ENCODE peak calls at places on chromosomes 2 and 18, in six cellular contexts. R is pancreas, G is right lobe of liver, U is astrocyte, M is OCI-LY7, W is tibial artery. O is an unnamed sample.

GRCh38 chr2:127874378-127875271 is 11.1 kb downstream of the AMMECR1L start:
- DNase-seq in U (no peak), G (no peak), W (no peak), M (no peak), R (no peak), O (no peak)

GRCh38 chr18:32770651-32771168 is 2.1 kb downstream of the KLHL14 start:
- DNase-seq in U (no peak), M (no peak), R (peak; percentile 15), G (no peak), W (no peak), O (no peak)

GRCh38 chr2:8605350-8606065 is 76.3 kb upstream of the ID2 start:
- DNase-seq in R (no peak), U (peak; percentile 67), M (no peak), W (no peak), G (no peak), O (peak; percentile 37)

GRCh38 chr2:86518498-86518897 is 44.7 kb downstream of the CHMP3 start:
- DNase-seq in M (peak; percentile 4), U (no peak), R (no peak), W (no peak), G (no peak), O (no peak)

GRCh38 chr18:74457043-74457742 is at the start of gene DIPK1C:
- DNase-seq in M (no peak), R (no peak), G (no peak), W (no peak), U (no peak), O (no peak)

GRCh38 chr2:68250652-68251186 is 1.6 kb downstream of the PPP3R1 start:
- DNase-seq in U (no peak), W (no peak), R (no peak), G (no peak), M (no peak), O (peak; percentile 32)

GRCh38 chr2:213021971-213022899 is 129.2 kb downstream of the IKZF2 start:
- DNase-seq in G (no peak), M (no peak), W (no peak), U (peak; percentile 88), R (no peak), O (peak; percentile 53)

GRCh38 chr2:215794829-215795546 is 218.4 kb downstream of the MREG start:
- DNase-seq in M (peak; percentile 20), W (no peak), R (no peak), U (no peak), G (no peak), O (no peak)

GRCh38 chr2:195658541-195658890 is 1.5 kb downstream of the SLC39A10 start:
- DNase-seq in G (no peak), W (no peak), R (no peak), U (peak; percentile 86), M (no peak), O (peak; percentile 87)

GRCh38 chr2:240626531-240627300 is 1.4 kb downstream of the GPR35 start:
- DNase-seq in G (peak; percentile 45), U (no peak), R (no peak), M (no peak), W (peak; percentile 67), O (no peak)

GRCh38 chr2:201797175-201797840 is 9.0 kb upstream of the CDK15 start:
- DNase-seq in R (no peak), G (no peak), W (no peak), U (peak; percentile 93), M (no peak), O (peak; percentile 41)

GRCh38 chr2:182779323-182779722 is 63.3 kb downstream of the DNAJC10 start:
- DNase-seq in W (no peak), M (no peak), G (no peak), R (no peak), U (no peak), O (no peak)

GRCh38 chr2:127985735-127986134 is 42.1 kb downstream of the SAP130 start:
- DNase-seq in U (no peak), W (no peak), M (no peak), R (no peak), G (no peak), O (no peak)

GRCh38 chr2:6986894-6987487 is 69.8 kb downstream of the RNF144A start:
- DNase-seq in M (no peak), R (no peak), G (no peak), U (peak; percentile 33), W (no peak), O (no peak)

GRCh38 chr2:168136392-168136977 is 110.9 kb downstream of the STK39 start:
- DNase-seq in U (peak; percentile 36), M (peak; percentile 53), G (no peak), W (no peak), R (no peak), O (peak; percentile 73)

GRCh38 chr2:127733816-127734537 is 32.7 kb downstream of the SFT2D3 start:
- DNase-seq in G (no peak), U (peak; percentile 53), R (no peak), M (no peak), W (no peak), O (peak; percentile 8)

GRCh38 chr2:236871500-236872001 is 214.1 kb upstream of the COPS8 start:
- DNase-seq in W (peak; percentile 81), M (no peak), U (peak; percentile 89), R (no peak), G (peak; percentile 54), O (peak; percentile 100)

GRCh38 chr2:111679202-111679601 is 204.8 kb downstream of the ANAPC1 start:
- DNase-seq in M (no peak), R (no peak), W (no peak), G (no peak), U (no peak), O (no peak)

GRCh38 chr18:11994346-11994707 is 13.0 kb downstream of the IMPA2 start:
- DNase-seq in W (no peak), R (no peak), G (no peak), M (no peak), U (no peak), O (peak; percentile 66)

GRCh38 chr18:14959550-14959949 is 211.6 kb downstream of the ANKRD30B start:
- DNase-seq in M (no peak), G (no peak), W (no peak), U (no peak), R (no peak), O (no peak)

GRCh38 chr2:46393865-46394264 is 85.5 kb upstream of the TMEM247 start:
- DNase-seq in W (no peak), U (no peak), G (no peak), M (no peak), R (no peak), O (no peak)

GRCh38 chr2:140893685-140894084 is 1237.1 kb downstream of the LRP1B start:
- DNase-seq in M (no peak), W (no peak), U (peak; percentile 63), G (no peak), R (no peak), O (peak; percentile 83)

GRCh38 chr2:28292491-28292890 is 100.2 kb upstream of the FOSL2 start:
- DNase-seq in M (no peak), G (no peak), R (no peak), W (no peak), U (peak; percentile 74), O (no peak)

GRCh38 chr2:46776687-46777327 is 138.8 kb downstream of the MCFD2 start:
- DNase-seq in U (peak; percentile 57), W (no peak), R (peak; percentile 34), M (peak; percentile 55), G (peak; percentile 63), O (peak; percentile 42)

GRCh38 chr2:62934501-62934900 is 116.1 kb upstream of the OTX1 start:
- DNase-seq in U (no peak), G (no peak), R (no peak), M (no peak), W (no peak), O (no peak)

GRCh38 chr2:37232131-37232933 is 874 bp downstream of the NDUFAF7 start:
- DNase-seq in G (no peak), R (peak; percentile 30), M (peak; percentile 19), W (peak; percentile 64), U (peak; percentile 74), O (peak; percentile 35)

GRCh38 chr2:112679484-112679883 is 33.7 kb downstream of the SLC20A1 start:
- DNase-seq in R (no peak), G (peak; percentile 36), U (peak; percentile 18), M (no peak), W (no peak), O (peak; percentile 84)

GRCh38 chr2:113724010-113724409 is 32.4 kb downstream of the SLC35F5 start:
- DNase-seq in G (no peak), M (no peak), W (no peak), U (no peak), R (no peak), O (no peak)

GRCh38 chr2:200618590-200619021 is 32.8 kb downstream of the AOX1 start:
- DNase-seq in R (no peak), G (no peak), W (no peak), U (no peak), M (peak; percentile 45), O (peak; percentile 61)

GRCh38 chr2:72141032-72141645 is 6.5 kb downstream of the CYP26B1 start:
- DNase-seq in W (peak; percentile 51), G (peak; percentile 42), M (no peak), R (no peak), U (no peak), O (no peak)

GRCh38 chr2:37894601-37895000 is 30.5 kb upstream of the RMDN2 start:
- DNase-seq in R (no peak), U (peak; percentile 42), G (no peak), M (no peak), W (no peak), O (no peak)

GRCh38 chr18:25284278-25284677 is 67.7 kb downstream of the ZNF521 start:
- DNase-seq in M (no peak), R (no peak), W (no peak), U (no peak), G (no peak), O (no peak)

GRCh38 chr2:169509230-169509917 is at the start of gene KLHL41:
- DNase-seq in G (no peak), W (no peak), M (no peak), R (no peak), U (peak; percentile 32), O (peak; percentile 85)

GRCh38 chr2:24657818-24658217 is 135.4 kb downstream of the PTRHD1 start:
- DNase-seq in G (no peak), M (no peak), R (no peak), W (no peak), U (no peak), O (no peak)

GRCh38 chr18:12628706-12629702 is 28.9 kb downstream of the SPIRE1 start:
- DNase-seq in G (no peak), U (peak; percentile 80), M (no peak), W (no peak), R (no peak), O (peak; percentile 84)

GRCh38 chr18:23373564-23373963 is 79.5 kb upstream of the RIOK3 start:
- DNase-seq in G (no peak), R (no peak), M (no peak), U (no peak), W (no peak), O (no peak)
- TF ChIP-seq CTCF in G (no peak), R (no peak), M (no peak), U (no peak), W (no peak), O (no peak)

GRCh38 chr18:906416-907170 is 1.9 kb downstream of the ADCYAP1 start:
- DNase-seq in U (no peak), G (no peak), W (no peak), M (no peak), R (peak; percentile 24), O (no peak)
- H3K4me3 ChIP-seq in U (no peak overlapping the region), G (peak overlapping the region; percentile 44), W (peak overlapping the region; percentile 40), M (no peak overlapping the region), R (peak overlapping the region; percentile 51), O (no peak overlapping the region)

GRCh38 chr2:120958623-120959366 is 223.1 kb downstream of the GLI2 start:
- DNase-seq in G (no peak), U (no peak), M (peak; percentile 16), W (no peak), R (no peak), O (peak; percentile 25)
- TF ChIP-seq CTCF in G (no peak), U (no peak), M (peak; percentile 58), W (peak; percentile 17), R (no peak), O (no peak)

GRCh38 chr2:239309398-239310245 is 91.2 kb downstream of the HDAC4 start:
- DNase-seq in R (no peak), W (peak; percentile 72), G (peak; percentile 28), U (no peak), M (no peak), O (no peak)
- H3K4me3 ChIP-seq in R (no peak overlapping the region), W (peak overlapping the region; percentile 36), G (no peak overlapping the region), U (no peak overlapping the region), M (no peak overlapping the region), O (no peak overlapping the region)